ENCODE peak calls at places on chromosomes 1 and 21, in nine cellular contexts. L is HL-60, K is epithelial cell of esophagus, S is NT2/D1, G is left lung, D is sigmoid colon, Q is cardiac muscle cell, P is fibroblast of lung, U is transverse colon. T is an unnamed sample.

GRCh38 chr1:20137055-20137454 is 2.1 kb upstream of the PLA2G2F start:
- DNase-seq in L (no peak), K (peak), S (no peak), G (no peak), D (peak), Q (no peak), P (no peak), U (no peak), T (no peak)

GRCh38 chr1:22340066-22340465 is 111.6 kb upstream of the ZBTB40 start:
- DNase-seq in L (no peak), K (no peak), S (no peak), G (no peak), D (no peak), Q (no peak), P (no peak), U (no peak), T (no peak)

GRCh38 chr1:111735858-111736544 is 3.2 kb downstream of the INKA2 start:
- DNase-seq in L (no peak), K (no peak), S (no peak), G (no peak), D (no peak), Q (no peak), P (peak), U (no peak), T (peak)

GRCh38 chr1:52141513-52142219 is at the start of gene ZFYVE9:
- DNase-seq in L (peak), K (peak), S (peak), G (peak), D (peak), Q (peak), P (peak), U (peak), T (peak)

GRCh38 chr1:59765036-59765730 is 49.6 kb upstream of the HOOK1 start:
- DNase-seq in L (no peak), K (peak), S (no peak), G (no peak), D (no peak), Q (no peak), P (no peak), U (no peak), T (no peak)

GRCh38 chr1:19385869-19386591 is 73.9 kb downstream of the SLC66A1 start:
- DNase-seq in L (no peak), K (peak), S (no peak), G (no peak), D (peak), Q (peak), P (peak), U (peak), T (no peak)

GRCh38 chr1:41103761-41104160 is 82.2 kb upstream of the SLFNL1 start:
- DNase-seq in L (no peak), K (no peak), S (no peak), G (no peak), D (no peak), Q (no peak), P (no peak), U (no peak), T (no peak)

GRCh38 chr1:90522432-90522831 is 194.7 kb downstream of the BARHL2 start:
- DNase-seq in L (no peak), K (no peak), S (no peak), G (no peak), D (no peak), Q (no peak), P (no peak), U (no peak), T (no peak)

GRCh38 chr1:214362188-214362882 is 81.4 kb downstream of the SMYD2 start:
- DNase-seq in L (peak), K (no peak), S (no peak), G (no peak), D (no peak), Q (peak), P (peak), U (no peak), T (no peak)

GRCh38 chr1:214550339-214551051 is 907 bp downstream of the PTPN14 start:
- DNase-seq in L (no peak), K (no peak), S (peak), G (no peak), D (no peak), Q (no peak), P (no peak), U (no peak), T (peak)

GRCh38 chr1:87942165-87942564 is 613.5 kb downstream of the LMO4 start:
- DNase-seq in L (no peak), K (peak), S (no peak), G (no peak), D (peak), Q (no peak), P (no peak), U (no peak), T (no peak)

GRCh38 chr1:109312246-109312645 is 5.4 kb upstream of the MYBPHL start:
- DNase-seq in L (no peak), K (no peak), S (no peak), G (no peak), D (no peak), Q (no peak), P (no peak), U (no peak), T (no peak)

GRCh38 chr21:34892196-34892595 is 156.9 kb downstream of the RUNX1 start:
- DNase-seq in L (no peak), K (no peak), S (no peak), G (no peak), D (no peak), Q (no peak), P (peak), U (no peak), T (no peak)

GRCh38 chr21:31873696-31874599 is 1.1 kb downstream of the HUNK start:
- DNase-seq in L (peak), K (no peak), S (peak), G (peak), D (peak), Q (peak), P (no peak), U (peak), T (peak)

GRCh38 chr1:6465461-6466005 is 440 bp downstream of the TNFRSF25 start:
- DNase-seq in L (no peak), K (no peak), S (no peak), G (no peak), D (no peak), Q (no peak), P (no peak), U (no peak), T (no peak)

GRCh38 chr1:43444827-43445225 is 8.9 kb downstream of the HYI start:
- DNase-seq in L (no peak), K (no peak), S (no peak), G (no peak), D (no peak), Q (peak), P (no peak), U (peak), T (peak)

GRCh38 chr1:66519988-66520387 is 14.0 kb upstream of the SGIP1 start:
- DNase-seq in L (no peak), K (peak), S (no peak), G (no peak), D (no peak), Q (no peak), P (no peak), U (no peak), T (no peak)

GRCh38 chr1:90402893-90403849 is 313.9 kb downstream of the BARHL2 start:
- DNase-seq in L (no peak), K (peak), S (peak), G (no peak), D (no peak), Q (peak), P (peak), U (peak), T (peak)

GRCh38 chr21:34219334-34220020 is 144.3 kb upstream of the KCNE2 start:
- DNase-seq in L (no peak), K (no peak), S (no peak), G (no peak), D (no peak), Q (no peak), P (no peak), U (no peak), T (no peak)

GRCh38 chr1:11500881-11501280 is 21.9 kb downstream of the DISP3 start:
- DNase-seq in L (no peak), K (no peak), S (no peak), G (no peak), D (peak), Q (no peak), P (no peak), U (no peak), T (no peak)

GRCh38 chr1:5640845-5641244 is 351.4 kb downstream of the NPHP4 start:
- DNase-seq in L (peak), K (peak), S (no peak), G (no peak), D (no peak), Q (no peak), P (no peak), U (no peak), T (peak)

GRCh38 chr1:210792703-210793102 is 341.2 kb downstream of the KCNH1 start:
- DNase-seq in L (no peak), K (peak), S (no peak), G (no peak), D (no peak), Q (peak), P (peak), U (no peak), T (no peak)

GRCh38 chr21:33643658-33644311 is 1.5 kb downstream of the ITSN1 start:
- DNase-seq in L (no peak), K (no peak), S (no peak), G (no peak), D (no peak), Q (peak), P (peak), U (no peak), T (peak)

GRCh38 chr1:178060789-178061556 is 32.9 kb upstream of the RASAL2 start:
- DNase-seq in L (peak), K (peak), S (peak), G (no peak), D (no peak), Q (peak), P (peak), U (no peak), T (peak)

GRCh38 chr1:231160851-231161710 is 777 bp upstream of the TRIM67 start:
- DNase-seq in L (no peak), K (no peak), S (no peak), G (peak), D (no peak), Q (no peak), P (no peak), U (no peak), T (peak)

GRCh38 chr1:91502882-91503184 is 2.2 kb downstream of the CDC7 start:
- DNase-seq in L (peak), K (no peak), S (no peak), G (no peak), D (no peak), Q (peak), P (peak), U (no peak), T (peak)

GRCh38 chr1:183783342-183783741 is 21.6 kb upstream of the RGL1 start:
- DNase-seq in L (no peak), K (peak), S (no peak), G (no peak), D (no peak), Q (peak), P (peak), U (no peak), T (no peak)

GRCh38 chr1:116772648-116773045 is 18.4 kb downstream of the CD2 start:
- DNase-seq in L (no peak), K (peak), S (no peak), G (no peak), D (no peak), Q (peak), P (no peak), U (no peak), T (no peak)

GRCh38 chr1:94000531-94001282 is 91.5 kb upstream of the GCLM start:
- DNase-seq in L (no peak), K (no peak), S (no peak), G (no peak), D (no peak), Q (no peak), P (no peak), U (no peak), T (no peak)

GRCh38 chr1:54549181-54549924 is 1.3 kb downstream of the ACOT11 start:
- DNase-seq in L (no peak), K (no peak), S (no peak), G (no peak), D (no peak), Q (no peak), P (no peak), U (no peak), T (no peak)

GRCh38 chr1:43938383-43938782 is 4.8 kb downstream of the ARTN start:
- DNase-seq in L (no peak), K (no peak), S (no peak), G (no peak), D (peak), Q (no peak), P (no peak), U (no peak), T (no peak)

GRCh38 chr1:234973426-234974250 is 155.0 kb downstream of the TOMM20 start:
- DNase-seq in L (no peak), K (no peak), S (no peak), G (no peak), D (peak), Q (no peak), P (no peak), U (no peak), T (no peak)

GRCh38 chr1:237864338-237865244 is 26.1 kb downstream of the ZP4 start:
- DNase-seq in L (peak), K (peak), S (peak), G (peak), D (peak), Q (peak), P (peak), U (peak), T (peak)

GRCh38 chr1:155648207-155649147 is 38.5 kb downstream of the MSTO1 start:
- DNase-seq in L (peak), K (peak), S (peak), G (no peak), D (no peak), Q (peak), P (peak), U (no peak), T (peak)

DNA sequence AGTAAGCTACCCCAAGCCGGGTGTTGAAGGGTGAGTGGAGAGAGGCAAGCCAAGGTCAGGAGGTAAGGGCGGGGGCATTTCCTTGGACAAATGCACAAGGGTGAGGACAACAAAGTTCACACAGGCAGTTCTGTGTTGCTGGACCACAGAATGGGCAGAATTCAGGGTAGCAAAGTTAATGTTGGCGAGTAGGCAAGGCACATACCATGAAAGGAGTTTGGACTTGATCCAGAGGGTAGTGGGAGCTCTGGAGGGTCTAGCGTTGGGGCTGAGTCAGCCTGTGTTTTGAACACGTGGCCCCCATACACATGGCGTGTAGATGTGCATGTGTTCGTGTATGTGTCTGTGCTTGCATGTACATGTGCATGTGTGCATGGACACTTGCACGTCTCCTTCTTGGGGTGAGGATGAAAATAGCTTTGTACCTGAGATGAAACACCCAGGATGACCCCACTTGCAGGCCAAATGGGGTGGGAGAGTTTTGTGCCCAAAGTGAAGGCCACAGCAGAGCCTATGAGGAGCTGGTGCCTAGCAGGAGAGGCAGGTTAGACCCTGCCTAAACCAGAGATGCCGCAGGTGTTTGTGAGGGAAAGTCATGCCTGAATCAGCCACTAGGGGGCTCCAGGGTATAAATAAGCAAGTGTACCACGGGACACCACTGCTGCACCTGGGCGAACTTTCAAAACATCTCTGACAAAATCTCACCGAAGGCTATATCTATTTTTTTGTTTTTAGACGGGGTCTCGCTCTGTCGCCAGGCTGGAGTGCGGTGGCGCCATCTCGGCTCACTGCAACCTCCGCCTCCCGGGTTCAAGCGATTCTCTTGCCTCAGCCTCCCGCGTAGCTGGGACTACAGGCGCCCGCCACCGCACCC is 21.8 kb downstream of the SLC27A3 start:
- DNase-seq in L (peak), K (peak), S (peak), G (no peak), D (peak), Q (peak), P (peak), U (peak), T (peak)
- H3K4me3 ChIP-seq in L (no peak), K (no peak), S (no peak), G (no peak), D (no peak), Q (no peak), P (no peak), U (no peak), T (no peak)

DNA sequence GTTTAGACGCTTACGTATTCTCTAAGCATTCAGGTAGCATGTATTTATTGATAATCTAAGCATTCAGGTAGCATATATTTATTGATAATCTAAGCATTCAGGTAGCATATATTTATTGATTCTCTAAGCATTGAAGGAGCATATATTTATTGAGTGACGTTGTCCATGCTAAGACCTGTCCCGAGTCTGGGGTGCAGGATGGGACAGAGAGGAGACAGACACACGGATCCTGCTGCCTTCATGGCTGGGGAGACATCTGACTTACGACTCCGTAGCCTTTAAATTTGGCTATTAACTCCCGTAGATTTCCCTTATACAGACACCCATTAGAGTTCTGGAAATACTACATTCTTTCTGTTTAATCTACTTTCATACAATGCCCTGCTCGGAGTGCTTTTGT is 982 bp downstream of the SCCPDH start:
- DNase-seq in L (no peak), K (no peak), S (no peak), G (no peak), D (no peak), Q (no peak), P (no peak), U (no peak), T (no peak)
- H3K4me3 ChIP-seq in L (peak), K (peak), S (peak), G (peak), D (peak), Q (peak), P (peak), U (no peak), T (peak)

GRCh38 chr1:25684216-25684965 is 67.8 kb downstream of the MAN1C1 start:
- DNase-seq in L (no peak), K (no peak), S (no peak), G (no peak), D (no peak), Q (peak), P (no peak), U (no peak), T (no peak)

GRCh38 chr1:25683731-25684130 is 67.1 kb downstream of the MAN1C1 start:
- DNase-seq in L (no peak), K (no peak), S (no peak), G (no peak), D (no peak), Q (peak), P (no peak), U (no peak), T (no peak)

GRCh38 chr1:25685211-25685750 is 68.7 kb downstream of the MAN1C1 start:
- DNase-seq in L (no peak), K (no peak), S (no peak), G (no peak), D (no peak), Q (no peak), P (no peak), U (no peak), T (no peak)

GRCh38 chr1:25682059-25682601 is 65.5 kb downstream of the MAN1C1 start:
- DNase-seq in L (no peak), K (no peak), S (no peak), G (no peak), D (no peak), Q (no peak), P (no peak), U (no peak), T (no peak)

GRCh38 chr1:25683177-25683576 is 66.6 kb downstream of the MAN1C1 start:
- DNase-seq in L (no peak), K (no peak), S (no peak), G (no peak), D (no peak), Q (no peak), P (no peak), U (no peak), T (no peak)
- H3K4me3 ChIP-seq in L (no peak), K (no peak), S (no peak), G (no peak), D (no peak), Q (no peak), P (no peak), U (no peak), T (no peak)

GRCh38 chr1:207825719-207826556 is 74.1 kb downstream of the CD46 start:
- DNase-seq in L (peak), K (peak), S (no peak), G (peak), D (peak), Q (peak), P (peak), U (peak), T (no peak)
- H3K4me3 ChIP-seq in L (peak), K (no peak), S (no peak), G (no peak), D (peak), Q (no peak), P (peak), U (no peak), T (no peak)

T was measured in neural progenitor cell.